ENCODE peak calls at places on chromosome 6, in six cellular contexts. One of them, this sample, is unnamed.

GRCh38 chr6:43405354-43405753 is 22.0 kb upstream of the ABCC10 start:
- DNase-seq in GM12878: no peak
- DNase-seq in K562: no peak
- DNase-seq in endothelial cell of umbilical vein: no peak
- DNase-seq in HepG2: no peak
- DNase-seq in A549: no peak
- DNase-seq in this sample: no peak

GRCh38 chr6:156919370-156919769 is 142.2 kb downstream of the ARID1B start:
- DNase-seq in K562: no peak
- DNase-seq in A549: no peak
- DNase-seq in endothelial cell of umbilical vein: no peak
- DNase-seq in HepG2: no peak
- DNase-seq in GM12878: no peak
- DNase-seq in this sample: no peak

GRCh38 chr6:166462461-166463135 is 79.9 kb upstream of the MPC1 start:
- DNase-seq in GM12878: no peak
- DNase-seq in HepG2: no peak
- DNase-seq in A549: no peak
- DNase-seq in K562: no peak
- DNase-seq in endothelial cell of umbilical vein: no peak
- DNase-seq in this sample: no peak

GRCh38 chr6:80010296-80010695 is 5.8 kb downstream of the TTK start:
- DNase-seq in GM12878: no peak
- DNase-seq in K562: no peak
- DNase-seq in endothelial cell of umbilical vein: no peak
- DNase-seq in HepG2: no peak
- DNase-seq in A549: no peak
- DNase-seq in this sample: no peak

GRCh38 chr6:160270347-160270746 is 11.7 kb upstream of the SLC22A2 start:
- DNase-seq in GM12878: no peak
- DNase-seq in endothelial cell of umbilical vein: no peak
- DNase-seq in HepG2: no peak
- DNase-seq in K562: no peak
- DNase-seq in A549: no peak
- DNase-seq in this sample: no peak

GRCh38 chr6:52317841-52318581 is 33.5 kb upstream of the MCM3 start:
- DNase-seq in A549: peak
- DNase-seq in endothelial cell of umbilical vein: no peak
- DNase-seq in HepG2: peak
- DNase-seq in K562: no peak
- DNase-seq in GM12878: peak
- DNase-seq in this sample: peak

GRCh38 chr6:37354526-37355384 is 972 bp downstream of the RNF8 start:
- DNase-seq in A549: peak
- DNase-seq in K562: peak
- DNase-seq in GM12878: no peak
- DNase-seq in HepG2: no peak
- DNase-seq in endothelial cell of umbilical vein: no peak
- DNase-seq in this sample: peak

GRCh38 chr6:51568771-51569170 is 518.6 kb downstream of the PKHD1 start:
- DNase-seq in A549: no peak
- DNase-seq in endothelial cell of umbilical vein: no peak
- DNase-seq in GM12878: no peak
- DNase-seq in K562: no peak
- DNase-seq in HepG2: no peak
- DNase-seq in this sample: no peak

GRCh38 chr6:50989123-50989522 is 170.5 kb downstream of the TFAP2B start:
- DNase-seq in endothelial cell of umbilical vein: no peak
- DNase-seq in A549: no peak
- DNase-seq in HepG2: no peak
- DNase-seq in K562: no peak
- DNase-seq in GM12878: no peak
- DNase-seq in this sample: no peak

GRCh38 chr6:8336406-8336805 is 98.9 kb downstream of the SLC35B3 start:
- DNase-seq in GM12878: no peak
- DNase-seq in K562: no peak
- DNase-seq in endothelial cell of umbilical vein: no peak
- DNase-seq in A549: no peak
- DNase-seq in HepG2: no peak
- DNase-seq in this sample: no peak
- TF ChIP-seq MYC in GM12878: no peak
- TF ChIP-seq MYC in K562: no peak
- TF ChIP-seq MYC in endothelial cell of umbilical vein: no peak
- TF ChIP-seq MYC in A549: no peak
- TF ChIP-seq MYC in HepG2: no peak
- TF ChIP-seq MYC in this sample: no peak

GRCh38 chr6:139391709-139392108 is 17.3 kb upstream of the CITED2 start:
- DNase-seq in HepG2: no peak
- DNase-seq in endothelial cell of umbilical vein: no peak
- DNase-seq in GM12878: no peak
- DNase-seq in K562: no peak
- DNase-seq in A549: no peak
- DNase-seq in this sample: no peak

GRCh38 chr6:139395371-139395770 is 20.9 kb upstream of the CITED2 start:
- DNase-seq in A549: no peak
- DNase-seq in HepG2: no peak
- DNase-seq in K562: no peak
- DNase-seq in endothelial cell of umbilical vein: no peak
- DNase-seq in GM12878: no peak
- DNase-seq in this sample: no peak

GRCh38 chr6:139392834-139393233 is 18.4 kb upstream of the CITED2 start:
- DNase-seq in A549: no peak
- DNase-seq in endothelial cell of umbilical vein: no peak
- DNase-seq in K562: no peak
- DNase-seq in GM12878: peak
- DNase-seq in HepG2: no peak
- DNase-seq in this sample: peak

GRCh38 chr6:139395891-139396299 is 21.4 kb upstream of the CITED2 start:
- DNase-seq in endothelial cell of umbilical vein: no peak
- DNase-seq in K562: no peak
- DNase-seq in GM12878: no peak
- DNase-seq in HepG2: no peak
- DNase-seq in A549: no peak
- DNase-seq in this sample: peak

GRCh38 chr6:139394027-139394649 is 19.7 kb upstream of the CITED2 start:
- DNase-seq in HepG2: no peak
- DNase-seq in A549: no peak
- DNase-seq in K562: no peak
- DNase-seq in GM12878: no peak
- DNase-seq in endothelial cell of umbilical vein: no peak
- DNase-seq in this sample: no peak
- H3K4me3 ChIP-seq in HepG2: no peak
- H3K4me3 ChIP-seq in A549: no peak
- H3K4me3 ChIP-seq in K562: no peak
- H3K4me3 ChIP-seq in GM12878: no peak
- H3K4me3 ChIP-seq in endothelial cell of umbilical vein: no peak
- H3K4me3 ChIP-seq in this sample: no peak

DNA sequence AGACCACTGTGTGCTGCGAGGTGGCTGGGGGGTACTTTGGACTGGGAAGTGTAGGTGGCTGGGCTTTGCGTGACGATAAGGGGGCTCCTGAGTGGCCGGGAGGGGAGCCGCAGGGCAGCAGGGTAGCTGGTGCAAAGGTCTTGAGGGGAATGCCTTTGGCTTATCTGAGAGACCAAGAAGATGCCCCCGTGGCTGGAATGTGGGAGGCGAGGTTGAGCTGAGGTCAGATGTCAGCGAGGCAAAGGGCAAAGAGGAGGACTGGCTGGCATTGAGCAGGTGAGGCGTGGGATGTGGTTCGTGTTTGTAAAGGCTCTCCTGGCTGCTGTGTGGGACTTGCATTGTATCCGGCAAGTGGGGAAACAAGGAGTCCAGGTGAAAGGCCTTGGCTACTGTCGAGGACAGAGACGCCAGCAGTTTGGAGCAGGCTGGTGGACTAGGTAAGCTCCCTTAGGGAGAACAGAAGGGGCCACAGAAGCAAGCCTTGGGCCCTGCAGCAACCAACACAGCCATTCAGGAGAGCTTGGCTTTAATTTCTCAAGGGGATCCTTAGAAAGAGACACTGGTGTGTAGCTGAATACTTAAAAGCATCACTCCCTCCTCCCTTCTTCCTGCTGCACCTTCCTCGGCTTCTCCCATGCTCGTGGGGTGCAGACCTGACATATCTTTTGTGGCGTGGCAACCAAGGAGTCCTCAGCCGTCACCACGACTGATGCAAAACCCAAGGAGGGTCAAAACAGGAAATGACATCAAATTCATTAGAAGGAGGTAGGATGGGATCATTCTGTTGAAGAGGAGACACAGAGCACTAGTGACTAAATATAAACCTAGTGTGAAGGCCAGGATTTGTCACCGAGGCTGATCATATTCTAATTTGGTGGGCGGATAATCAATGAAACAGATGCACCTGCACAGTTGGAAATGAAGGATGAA is 53.5 kb upstream of the ERVFRD-1 start:
- DNase-seq in endothelial cell of umbilical vein: no peak
- DNase-seq in HepG2: peak
- DNase-seq in A549: no peak
- DNase-seq in GM12878: no peak
- DNase-seq in K562: no peak
- DNase-seq in this sample: no peak
- TF ChIP-seq POLR2A in endothelial cell of umbilical vein: no peak
- TF ChIP-seq POLR2A in HepG2: no peak
- TF ChIP-seq POLR2A in A549: no peak
- TF ChIP-seq POLR2A in GM12878: no peak
- TF ChIP-seq POLR2A in K562: no peak
- TF ChIP-seq POLR2A in this sample: no peak

DNA sequence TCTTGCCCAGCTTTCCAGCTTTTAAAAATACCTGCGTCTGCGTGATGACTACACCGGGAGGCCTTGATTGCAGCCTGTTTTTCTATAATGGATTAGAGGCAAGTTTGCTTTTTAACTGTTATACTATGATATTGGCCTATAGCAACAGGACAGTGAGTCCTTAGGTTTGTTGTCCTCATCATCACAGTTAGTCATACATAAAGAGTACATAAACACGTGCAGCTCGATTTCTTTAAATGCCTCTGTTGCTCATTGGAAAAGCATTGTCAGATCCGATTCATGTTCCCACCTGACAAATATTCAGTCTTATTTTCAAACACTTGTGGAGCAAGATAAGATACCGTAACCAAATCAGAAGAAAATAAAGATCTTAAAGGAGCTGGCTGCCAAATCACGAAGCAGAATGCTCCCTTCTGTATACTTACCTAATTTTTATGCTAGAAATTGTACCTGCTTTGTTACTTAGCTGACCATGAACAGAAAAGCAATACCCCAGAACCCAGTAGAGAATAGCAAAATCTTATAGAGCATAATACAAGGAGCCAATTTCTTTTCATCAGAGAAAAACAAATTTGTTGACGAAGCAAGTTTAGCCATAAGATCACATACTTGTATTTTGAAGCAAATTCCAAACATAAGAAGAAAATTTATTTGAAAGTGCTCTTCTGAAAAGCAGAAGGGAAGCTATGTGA is 100.4 kb downstream of the TMEM200A start:
- DNase-seq in K562: no peak
- DNase-seq in HepG2: no peak
- DNase-seq in GM12878: no peak
- DNase-seq in A549: no peak
- DNase-seq in endothelial cell of umbilical vein: no peak
- DNase-seq in this sample: no peak
- TF ChIP-seq MYC in K562: no peak
- TF ChIP-seq MYC in HepG2: no peak
- TF ChIP-seq MYC in GM12878: no peak
- TF ChIP-seq MYC in A549: no peak
- TF ChIP-seq MYC in endothelial cell of umbilical vein: no peak
- TF ChIP-seq MYC in this sample: no peak

GRCh38 chr6:39794231-39794630 is 2.1 kb downstream of the DAAM2 start:
- DNase-seq in GM12878: no peak
- DNase-seq in K562: no peak
- DNase-seq in endothelial cell of umbilical vein: no peak
- DNase-seq in HepG2: no peak
- DNase-seq in A549: no peak
- DNase-seq in this sample: no peak
- H3K4me3 ChIP-seq in GM12878: no peak
- H3K4me3 ChIP-seq in K562: no peak
- H3K4me3 ChIP-seq in endothelial cell of umbilical vein: no peak
- H3K4me3 ChIP-seq in HepG2: no peak
- H3K4me3 ChIP-seq in A549: no peak
- H3K4me3 ChIP-seq in this sample: no peak

GRCh38 chr6:31899882-31900722 is 1.8 kb downstream of the ZBTB12 start:
- DNase-seq in GM12878: no peak
- DNase-seq in HepG2: no peak
- DNase-seq in endothelial cell of umbilical vein: no peak
- DNase-seq in K562: no peak
- DNase-seq in A549: no peak
- DNase-seq in this sample: peak

GRCh38 chr6:31896856-31897611 is 464 bp downstream of the EHMT2 start:
- DNase-seq in endothelial cell of umbilical vein: no peak
- DNase-seq in K562: peak
- DNase-seq in A549: no peak
- DNase-seq in HepG2: no peak
- DNase-seq in GM12878: no peak
- DNase-seq in this sample: peak

GRCh38 chr6:31897612-31898199 is at the start of gene EHMT2:
- DNase-seq in GM12878: no peak
- DNase-seq in A549: peak
- DNase-seq in endothelial cell of umbilical vein: peak
- DNase-seq in K562: peak
- DNase-seq in HepG2: peak
- DNase-seq in this sample: peak

GRCh38 chr6:31899215-31899614 is 1.7 kb upstream of the EHMT2 start:
- DNase-seq in A549: no peak
- DNase-seq in endothelial cell of umbilical vein: no peak
- DNase-seq in GM12878: no peak
- DNase-seq in K562: no peak
- DNase-seq in HepG2: no peak
- DNase-seq in this sample: peak

GRCh38 chr6:31898200-31899011 is 908 bp upstream of the EHMT2 start:
- DNase-seq in endothelial cell of umbilical vein: peak
- DNase-seq in A549: peak
- DNase-seq in K562: no peak
- DNase-seq in GM12878: no peak
- DNase-seq in HepG2: peak
- DNase-seq in this sample: peak
- TF ChIP-seq POLR2A in endothelial cell of umbilical vein: no peak
- TF ChIP-seq POLR2A in A549: no peak
- TF ChIP-seq POLR2A in K562: no peak
- TF ChIP-seq POLR2A in GM12878: no peak
- TF ChIP-seq POLR2A in HepG2: peak
- TF ChIP-seq POLR2A in this sample: no peak

This sample was measured in NB4.